ENCODE peak calls at places on chromosomes 1 and 21, in eight cellular contexts. A is OCI-LY7, I is colonic mucosa, L is A549, J is neural progenitor cell, Q is epithelial cell of esophagus, F is fibroblast of villous mesenchyme, K is fibroblast of lung. D is an unnamed sample.

GRCh38 chr21:15695241-15695640 is 34.5 kb upstream of the USP25 start:
- DNase-seq in A (no peak), I (no peak), L (no peak), J (no peak), Q (no peak), F (no peak), K (no peak), D (no peak)

GRCh38 chr1:43293171-43293570 is 7.6 kb upstream of the TIE1 start:
- DNase-seq in A (no peak), I (no peak), L (no peak), J (no peak), Q (no peak), F (no peak), K (no peak), D (no peak)

GRCh38 chr1:66399888-66400529 is 133.9 kb upstream of the SGIP1 start:
- DNase-seq in A (no peak), I (no peak), L (no peak), J (no peak), Q (no peak), F (peak), K (no peak), D (no peak)

GRCh38 chr1:159172599-159173291 is 1.3 kb downstream of the CADM3 start:
- DNase-seq in A (no peak), I (peak), L (no peak), J (peak), Q (no peak), F (no peak), K (no peak), D (peak)

GRCh38 chr1:18284750-18285532 is 177.3 kb downstream of the IGSF21 start:
- DNase-seq in A (no peak), I (no peak), L (no peak), J (peak), Q (no peak), F (no peak), K (no peak), D (no peak)

GRCh38 chr1:23101891-23102688 is 66.6 kb downstream of the LUZP1 start:
- DNase-seq in A (no peak), I (peak), L (no peak), J (no peak), Q (peak), F (peak), K (peak), D (no peak)

GRCh38 chr1:187689137-187689536 is 860.4 kb downstream of the PLA2G4A start:
- DNase-seq in A (no peak), I (no peak), L (no peak), J (no peak), Q (peak), F (peak), K (peak), D (no peak)

GRCh38 chr1:35544976-35545375 is 12.2 kb downstream of the KIAA0319L start:
- DNase-seq in A (peak), I (no peak), L (peak), J (peak), Q (peak), F (peak), K (peak), D (peak)

GRCh38 chr1:99727575-99728190 is 38.8 kb downstream of the FRRS1 start:
- DNase-seq in A (no peak), I (no peak), L (no peak), J (peak), Q (no peak), F (peak), K (peak), D (no peak)

GRCh38 chr1:185813401-185813979 is 79.3 kb downstream of the HMCN1 start:
- DNase-seq in A (peak), I (peak), L (peak), J (peak), Q (peak), F (peak), K (peak), D (no peak)

GRCh38 chr1:208781391-208782035 is 537.3 kb upstream of the PLXNA2 start:
- DNase-seq in A (no peak), I (no peak), L (no peak), J (peak), Q (no peak), F (no peak), K (no peak), D (no peak)

GRCh38 chr21:42154237-42155044 is 64.5 kb upstream of the ABCG1 start:
- DNase-seq in A (no peak), I (no peak), L (no peak), J (no peak), Q (no peak), F (no peak), K (no peak), D (no peak)

GRCh38 chr1:12150456-12151200 is 16.2 kb upstream of the TNFRSF1B start:
- DNase-seq in A (peak), I (no peak), L (no peak), J (no peak), Q (no peak), F (no peak), K (no peak), D (no peak)

GRCh38 chr1:7993593-7994479 is 32.3 kb downstream of the ERRFI1 start:
- DNase-seq in A (no peak), I (no peak), L (no peak), J (no peak), Q (no peak), F (peak), K (peak), D (no peak)

GRCh38 chr1:91818713-91818975 is 67.3 kb downstream of the TGFBR3 start:
- DNase-seq in A (no peak), I (no peak), L (no peak), J (no peak), Q (no peak), F (no peak), K (no peak), D (no peak)

GRCh38 chr1:223048026-223048425 is 95.0 kb downstream of the TLR5 start:
- DNase-seq in A (no peak), I (no peak), L (no peak), J (no peak), Q (peak), F (no peak), K (no peak), D (no peak)

GRCh38 chr1:113765306-113765705 is 6.0 kb upstream of the PHTF1 start:
- DNase-seq in A (no peak), I (no peak), L (no peak), J (no peak), Q (no peak), F (peak), K (peak), D (no peak)

GRCh38 chr21:29671728-29672127 is 268.1 kb downstream of the GRIK1 start:
- DNase-seq in A (peak), I (no peak), L (no peak), J (no peak), Q (no peak), F (no peak), K (no peak), D (no peak)
- TF ChIP-seq CTCF in A (peak), I (no peak), L (no peak), J (peak), Q (no peak), F (no peak), K (peak), D (no peak)

GRCh38 chr1:207397525-207397926 is 56.6 kb upstream of the CR2 start:
- DNase-seq in A (no peak), I (no peak), L (no peak), J (no peak), Q (no peak), F (no peak), K (no peak), D (no peak)

GRCh38 chr1:207404849-207405525 is 49.1 kb upstream of the CR2 start:
- DNase-seq in A (peak), I (no peak), L (peak), J (peak), Q (peak), F (peak), K (peak), D (no peak)

GRCh38 chr1:207402744-207403143 is 51.4 kb upstream of the CR2 start:
- DNase-seq in A (no peak), I (no peak), L (no peak), J (no peak), Q (no peak), F (no peak), K (no peak), D (no peak)

GRCh38 chr1:207398986-207399385 is 55.1 kb upstream of the CR2 start:
- DNase-seq in A (no peak), I (no peak), L (no peak), J (no peak), Q (no peak), F (no peak), K (no peak), D (no peak)

DNA sequence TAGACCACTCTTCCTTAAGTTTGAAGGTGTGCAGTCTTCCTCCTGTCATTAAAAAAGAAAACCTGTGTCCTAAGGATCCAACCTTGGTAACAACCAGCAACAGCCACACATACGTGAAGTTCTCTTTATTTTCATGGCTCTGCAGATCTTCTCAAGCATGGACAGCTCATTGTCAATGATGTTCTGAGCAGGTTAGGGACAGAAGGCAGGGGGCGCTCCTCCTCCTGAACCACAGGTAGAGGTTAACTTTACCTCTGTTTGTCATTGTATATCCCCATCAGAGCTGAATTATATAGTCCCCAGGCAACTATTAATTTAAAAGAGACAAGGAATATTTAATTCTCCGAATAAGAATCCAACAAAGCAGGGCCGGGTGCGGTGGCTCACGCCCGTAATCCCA is 52.5 kb upstream of the CR2 start:
- DNase-seq in A (no peak), I (no peak), L (no peak), J (no peak), Q (no peak), F (no peak), K (no peak), D (no peak)
- TF ChIP-seq CTCF in A (peak), I (no peak), L (no peak), J (peak), Q (no peak), F (no peak), K (no peak), D (no peak)

GRCh38 chr1:156815307-156815826 is 1.3 kb downstream of the SH2D2A start:
- DNase-seq in A (no peak), I (no peak), L (peak), J (peak), Q (peak), F (peak), K (peak), D (peak)
- TF ChIP-seq CTCF in A (no peak), I (no peak), L (no peak), J (no peak), Q (no peak), F (peak), K (peak), D (no peak)

GRCh38 chr1:59146651-59147358 is 150.1 kb upstream of the FGGY start:
- DNase-seq in A (no peak), I (peak), L (peak), J (peak), Q (no peak), F (no peak), K (peak), D (peak)
- TF ChIP-seq CTCF in A (no peak), I (no peak), L (no peak), J (peak), Q (no peak), F (peak), K (peak), D (no peak)

GRCh38 chr1:104874044-104874443 is 1124.3 kb downstream of the AMY1C start:
- DNase-seq in A (no peak), I (no peak), L (no peak), J (no peak), Q (no peak), F (no peak), K (no peak), D (no peak)
- TF ChIP-seq CTCF in A (no peak), I (no peak), L (no peak), J (no peak), Q (no peak), F (no peak), K (no peak), D (no peak)

GRCh38 chr21:45918011-45918410 is 63.6 kb upstream of the COL6A1 start:
- DNase-seq in A (no peak), I (no peak), L (no peak), J (no peak), Q (no peak), F (no peak), K (no peak), D (no peak)
- TF ChIP-seq CTCF in A (no peak), I (no peak), L (no peak), J (no peak), Q (no peak), F (no peak), K (no peak), D (no peak)

GRCh38 chr1:67769633-67770256 is 63.5 kb downstream of the GNG12 start:
- DNase-seq in A (no peak), I (no peak), L (no peak), J (no peak), Q (no peak), F (no peak), K (no peak), D (no peak)

GRCh38 chr1:67773462-67773861 is 59.8 kb downstream of the GNG12 start:
- DNase-seq in A (no peak), I (no peak), L (no peak), J (no peak), Q (no peak), F (no peak), K (no peak), D (no peak)

GRCh38 chr1:67768480-67768879 is 64.8 kb downstream of the GNG12 start:
- DNase-seq in A (no peak), I (no peak), L (no peak), J (no peak), Q (no peak), F (no peak), K (no peak), D (no peak)

GRCh38 chr1:67771776-67772175 is 61.5 kb downstream of the GNG12 start:
- DNase-seq in A (no peak), I (no peak), L (no peak), J (no peak), Q (no peak), F (no peak), K (no peak), D (no peak)

GRCh38 chr1:67771152-67771551 is 62.1 kb downstream of the GNG12 start:
- DNase-seq in A (peak), I (no peak), L (no peak), J (no peak), Q (peak), F (no peak), K (peak), D (no peak)
- TF ChIP-seq CTCF in A (peak), I (no peak), L (peak), J (peak), Q (peak), F (no peak), K (peak), D (no peak)